ENCODE peak calls at places on chromosomes 7 and 10, in ten cellular contexts. J is body of pancreas; O is neuronal stem cell; P is CD8-positive, alpha-beta memory T cell; A is uterus; X is aorta; U is PC-3; V is breast epithelium; H is sigmoid colon; B is brain microvascular endothelial cell. F is an unnamed sample. For H3K36me3, the result is how much of the 10 kb centered on the place peaks cover.

GRCh38 chr10:86085136-86085535 is 281.5 kb downstream of the GRID1 start:
- DNase-seq in O (no peak), J (no peak), A (no peak), P (no peak), H (peak), U (no peak), V (no peak), B (no peak), X (no peak), F (no peak)

GRCh38 chr10:29692121-29692539 is 57.4 kb upstream of the SVIL start:
- DNase-seq in J (no peak), P (no peak), X (no peak), U (no peak), V (no peak), A (no peak), B (no peak), H (no peak), O (no peak), F (no peak)

GRCh38 chr7:137545059-137545730 is 201.7 kb upstream of the PTN start:
- DNase-seq in P (no peak), O (no peak), X (no peak), U (no peak), J (no peak), A (no peak), H (no peak), V (no peak), B (peak), F (no peak)

GRCh38 chr10:31147220-31147608 is 115.5 kb upstream of the ZNF438 start:
- DNase-seq in X (no peak), J (no peak), O (no peak), H (no peak), V (no peak), P (no peak), A (no peak), B (peak), U (peak), F (no peak)

GRCh38 chr10:79176052-79176501 is 107.3 kb downstream of the ZMIZ1 start:
- DNase-seq in A (no peak), X (no peak), P (no peak), U (no peak), V (no peak), H (no peak), B (no peak), J (no peak), O (no peak), F (no peak)

GRCh38 chr7:121079425-121080169 is 91.1 kb downstream of the CPED1 start:
- DNase-seq in P (no peak), J (no peak), B (peak), X (no peak), O (no peak), V (no peak), U (peak), A (no peak), H (no peak), F (no peak)

GRCh38 chr7:22002731-22003130 is 57.0 kb upstream of the CDCA7L start:
- DNase-seq in P (no peak), X (no peak), U (no peak), V (no peak), O (no peak), H (no peak), A (no peak), J (no peak), B (no peak), F (no peak)

GRCh38 chr10:119917777-119918176 is 25.2 kb downstream of the SEC23IP start:
- DNase-seq in X (no peak), P (no peak), A (no peak), V (no peak), J (no peak), H (no peak), U (peak), B (no peak), O (no peak), F (no peak)

GRCh38 chr10:61438141-61438984 is 14.8 kb downstream of the TMEM26 start:
- DNase-seq in H (no peak), O (no peak), X (no peak), J (no peak), U (peak), P (no peak), B (no peak), V (no peak), A (no peak), F (no peak)

GRCh38 chr10:99297033-99297432 is 32.1 kb upstream of the CNNM1 start:
- DNase-seq in J (no peak), B (no peak), O (no peak), A (no peak), U (no peak), P (no peak), H (no peak), V (no peak), X (no peak), F (no peak)

GRCh38 chr10:97127960-97128850 is 57.6 kb downstream of the SLIT1 start:
- DNase-seq in X (peak), V (no peak), O (no peak), A (no peak), U (no peak), B (no peak), H (peak), P (no peak), J (no peak), F (no peak)

GRCh38 chr7:121164247-121164646 is 164.6 kb upstream of the WNT16 start:
- DNase-seq in B (no peak), H (no peak), O (no peak), P (no peak), V (no peak), J (no peak), A (no peak), X (no peak), U (no peak), F (no peak)

GRCh38 chr10:62708569-62708968 is 96.0 kb upstream of the ADO start:
- DNase-seq in U (no peak), X (no peak), H (no peak), O (no peak), A (no peak), B (no peak), J (no peak), P (no peak), V (no peak), F (no peak)
- H3K36me3 ChIP-seq in U (under half), X (under half), H (under half), O (under half), A (under half), B (under half), J (under half), P (under half), V (under half), F (under half)

DNA sequence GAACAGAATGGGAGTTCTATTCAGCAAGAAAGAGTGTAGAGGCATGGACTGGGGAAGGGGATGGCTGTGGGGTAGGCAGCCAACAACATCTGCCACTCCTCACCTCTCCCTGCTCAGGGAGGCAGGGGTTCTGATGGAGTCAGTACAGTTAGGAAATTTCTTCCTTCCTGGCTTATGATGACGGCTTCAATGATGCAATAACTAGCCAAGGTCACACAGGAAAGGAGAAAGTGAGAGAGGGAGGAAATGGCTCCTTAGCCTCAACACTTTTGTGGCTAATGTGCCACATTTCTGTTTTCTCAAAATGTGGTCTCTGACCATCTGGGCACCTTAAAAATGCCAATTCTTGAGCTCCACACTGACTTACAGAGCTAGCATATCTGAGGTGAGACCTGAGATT is 79.3 kb upstream of the PDZD8 start:
- DNase-seq in O (no peak), A (no peak), P (no peak), B (no peak), X (no peak), V (no peak), H (no peak), J (no peak), U (no peak), F (no peak)
- H3K27ac ChIP-seq in O (no peak), A (no peak), P (no peak), B (no peak), X (no peak), V (no peak), H (no peak), J (no peak), U (no peak), F (no peak)

GRCh38 chr10:5783300-5783699 is 29.9 kb downstream of the GDI2 start:
- DNase-seq in U (no peak), B (no peak), X (no peak), P (no peak), V (no peak), J (no peak), A (no peak), H (no peak), O (no peak), F (no peak)
- H3K36me3 ChIP-seq in U (under half), B (half or more), X (under half), P (under half), V (under half), J (under half), A (under half), H (under half), O (under half), F (half or more)

DNA sequence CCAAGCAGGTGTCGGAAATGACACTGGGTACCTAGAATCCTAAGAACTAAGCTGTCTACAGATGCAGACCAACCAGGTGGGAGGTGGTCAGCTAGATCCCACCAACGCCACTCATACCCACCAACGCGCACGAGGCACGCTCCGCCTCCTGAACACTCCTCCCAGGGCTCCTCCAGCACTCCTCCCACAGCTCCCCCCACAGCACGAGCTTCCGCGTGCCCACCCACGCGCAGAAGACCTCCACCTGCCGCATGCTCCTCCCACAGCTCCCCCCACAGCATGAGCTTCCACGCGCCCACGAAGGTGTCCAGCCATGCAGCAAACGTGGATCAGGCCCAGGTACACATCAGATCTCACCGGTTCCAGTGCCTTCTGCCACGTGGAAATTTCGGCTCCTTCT is 196.0 kb downstream of the MAD1L1 start:
- DNase-seq in J (no peak), U (no peak), X (peak), H (peak), P (no peak), B (no peak), O (no peak), V (no peak), A (no peak), F (no peak)
- H3K27ac ChIP-seq in J (no peak), U (no peak), X (no peak), H (no peak), P (no peak), B (no peak), O (no peak), V (no peak), A (no peak), F (no peak)

DNA sequence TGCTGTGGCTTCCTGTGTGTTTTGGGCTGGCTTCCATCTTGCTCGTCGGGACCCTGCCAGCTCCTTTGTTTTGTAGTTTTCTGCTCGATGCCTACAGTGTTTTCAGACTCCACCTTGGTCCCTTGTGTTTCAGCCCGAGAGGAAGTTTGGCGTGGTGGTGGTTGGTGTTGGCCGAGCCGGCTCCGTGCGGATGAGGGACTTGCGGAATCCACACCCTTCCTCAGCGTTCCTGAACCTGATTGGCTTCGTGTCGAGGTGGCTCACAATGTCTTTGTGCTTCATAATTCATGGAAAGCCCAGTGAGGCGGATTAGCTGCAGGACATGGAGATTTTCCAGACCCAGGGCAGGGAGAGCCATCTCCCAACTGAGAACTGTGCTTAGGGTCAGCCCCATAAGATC is 29.3 kb downstream of the BLVRA start:
- DNase-seq in P (no peak), O (no peak), H (peak), A (no peak), J (no peak), U (no peak), B (no peak), X (no peak), V (no peak), F (no peak)
- H3K36me3 ChIP-seq in P (under half), O (under half), H (under half), A (under half), J (under half), U (under half), B (under half), X (under half), V (under half), F (under half)

DNA sequence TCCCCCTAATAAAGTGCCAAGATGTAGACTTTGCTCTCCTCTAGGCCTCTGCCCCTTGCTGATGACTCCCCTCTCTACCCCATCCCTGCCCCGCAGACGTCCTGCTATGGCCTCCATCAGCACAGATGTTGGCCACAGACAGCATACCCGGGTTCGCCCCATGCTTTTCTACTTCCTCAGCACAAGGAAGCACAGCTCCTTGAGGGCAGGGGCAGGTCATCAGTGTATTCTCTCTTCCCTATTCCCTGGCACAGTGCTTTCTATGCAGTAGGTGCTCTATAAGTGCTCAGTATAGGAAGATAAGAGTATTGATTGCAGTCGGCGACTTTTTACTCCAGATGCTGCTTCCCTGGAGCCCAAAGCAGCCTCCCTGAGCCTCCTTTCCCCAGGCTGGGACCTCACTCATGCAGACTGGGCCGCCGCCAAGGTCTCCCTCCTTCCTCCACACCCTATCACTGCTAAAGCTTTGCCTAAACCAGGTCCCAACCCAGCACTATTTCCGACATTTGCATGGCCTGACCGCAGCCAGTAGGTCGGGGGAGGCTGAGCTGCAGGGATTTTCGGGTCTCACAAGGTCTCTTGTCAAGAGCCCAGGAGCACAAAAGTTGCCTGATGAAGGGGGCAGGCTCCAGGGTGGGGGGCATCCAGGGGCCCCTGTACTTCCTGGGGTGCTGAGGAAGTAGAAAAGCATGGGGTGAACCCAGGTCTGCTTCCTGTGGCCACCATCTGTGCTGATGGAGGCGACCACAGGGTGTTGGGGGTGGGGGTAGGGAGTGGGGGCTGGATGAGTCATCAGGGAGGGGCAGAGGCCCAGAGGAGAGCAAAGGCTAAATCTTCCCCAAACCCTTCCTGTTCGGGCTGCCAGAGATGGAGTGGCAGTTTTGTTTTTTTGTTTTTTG is 8.0 kb downstream of the CALHM3 start:
- DNase-seq in X (peak), V (no peak), P (peak), A (no peak), J (no peak), O (no peak), H (no peak), B (no peak), U (peak), F (peak)
- H3K27ac ChIP-seq in X (no peak), V (no peak), P (peak), A (no peak), J (no peak), O (no peak), H (no peak), B (no peak), U (peak), F (peak)

GRCh38 chr10:3154661-3155060 is 17.9 kb downstream of the PITRM1 start:
- DNase-seq in H (no peak), P (no peak), V (no peak), A (no peak), O (no peak), B (no peak), X (no peak), J (no peak), U (no peak), F (no peak)
- H3K36me3 ChIP-seq in H (half or more), P (half or more), V (under half), A (under half), O (under half), B (half or more), X (under half), J (under half), U (under half), F (half or more)

GRCh38 chr7:37287093-37287492 is 161.6 kb downstream of the ELMO1 start:
- DNase-seq in X (no peak), O (no peak), J (no peak), H (no peak), P (no peak), A (no peak), V (no peak), B (no peak), U (no peak), F (peak)
- H3K27ac ChIP-seq in X (no peak), O (no peak), J (no peak), H (no peak), P (no peak), A (no peak), V (no peak), B (no peak), U (no peak), F (peak)